ENCODE peak calls at places on chromosomes 11 and 22, in four cellular contexts. N, X, R and D are unnamed samples.

GRCh38 chr11:47185305-47186075 is 744 bp downstream of the PACSIN3 start:
- DNase-seq in R (peak), X (no peak), N (no peak), D (peak)

GRCh38 chr11:2655834-2656622 is 43.8 kb downstream of the KCNQ1OT1 start:
- DNase-seq in R (no peak), N (no peak), X (no peak), D (no peak)

GRCh38 chr11:100984668-100985067 is 144.9 kb downstream of the PGR start:
- DNase-seq in N (peak), X (no peak), R (no peak), D (no peak)

GRCh38 chr11:1478544-1478943 is 8.0 kb downstream of the MOB2 start:
- DNase-seq in N (no peak), R (no peak), X (no peak), D (peak)

GRCh38 chr11:33689089-33689488 is 11.5 kb downstream of the C11orf91 start:
- DNase-seq in N (no peak), X (no peak), R (no peak), D (no peak)

GRCh38 chr22:48235744-48236143 is 1473.3 kb downstream of the TBC1D22A start:
- DNase-seq in N (no peak), X (no peak), R (no peak), D (no peak)

GRCh38 chr11:121452609-121453150 is at the start of gene SORL1-AS1:
- DNase-seq in R (no peak), X (peak), N (no peak), D (peak)

GRCh38 chr11:129930743-129931142 is 35.4 kb upstream of the NFRKB start:
- DNase-seq in R (no peak), N (no peak), X (no peak), D (no peak)

GRCh38 chr11:22431074-22431473 is 92.9 kb downstream of the SLC17A6 start:
- DNase-seq in R (no peak), X (no peak), N (no peak), D (no peak)

GRCh38 chr11:105167244-105167643 is 27.7 kb upstream of the CARD18 start:
- DNase-seq in N (no peak), X (no peak), R (no peak), D (no peak)

GRCh38 chr11:36156486-36157150 is 132.6 kb downstream of the COMMD9 start:
- DNase-seq in X (no peak), R (no peak), N (no peak), D (no peak)

GRCh38 chr11:19844012-19844411 is 131.4 kb downstream of the NAV2 start:
- DNase-seq in N (no peak), X (no peak), R (no peak), D (no peak)

GRCh38 chr22:38707346-38707745 is 1.6 kb downstream of the GTPBP1 start:
- DNase-seq in N (no peak), R (no peak), X (no peak), D (peak)

GRCh38 chr11:133887692-133888332 is 42.5 kb upstream of the SPATA19 start:
- DNase-seq in N (no peak), X (no peak), R (no peak), D (no peak)